ENCODE peak calls at places on chromosomes 2 and 18, in ten cellular contexts. J is fibroblast of lung; T is kidney; X is A549; M is CD8-positive, alpha-beta T cell; P is hepatocyte; R is breast epithelium; Y is neuronal stem cell; W is PC-3; U is transverse colon. I is an unnamed sample. For H3K9me3 and H3K4me1, the result is how much of the 10 kb centered on the place peaks cover.

GRCh38 chr18:33355263-33355662 is 85.3 kb downstream of the CCDC178 start:
- DNase-seq in U (no peak), R (no peak), P (no peak), J (no peak), X (no peak), W (no peak), T (no peak), M (no peak), Y (no peak), I (no peak)

GRCh38 chr18:55376387-55376786 is 211.6 kb downstream of the TCF4 start:
- DNase-seq in M (no peak), U (no peak), X (no peak), W (no peak), R (no peak), T (no peak), Y (no peak), J (no peak), P (no peak), I (no peak)

GRCh38 chr2:30681022-30681421 is 126.2 kb downstream of the CAPN13 start:
- DNase-seq in T (no peak), U (no peak), P (no peak), Y (no peak), W (no peak), J (no peak), R (no peak), M (no peak), X (no peak), I (no peak)

GRCh38 chr2:233354971-233355574 is 779 bp downstream of the DGKD start:
- DNase-seq in U (peak), X (no peak), P (peak), J (peak), R (peak), Y (no peak), W (peak), M (peak), T (peak), I (peak)

GRCh38 chr2:36071698-36072097 is 283.9 kb upstream of the CRIM1 start:
- DNase-seq in W (no peak), T (no peak), X (no peak), M (no peak), J (no peak), P (no peak), R (no peak), Y (no peak), U (no peak), I (no peak)

GRCh38 chr2:6224267-6224666 is 532.1 kb downstream of the SOX11 start:
- DNase-seq in R (no peak), P (no peak), X (no peak), U (no peak), Y (no peak), W (no peak), M (no peak), T (no peak), J (no peak), I (no peak)

GRCh38 chr2:168033966-168034365 is 213.4 kb downstream of the STK39 start:
- DNase-seq in T (no peak), U (no peak), R (no peak), Y (no peak), X (no peak), M (no peak), J (no peak), P (no peak), W (no peak), I (no peak)

GRCh38 chr2:20594048-20594750 is 56.7 kb downstream of the HS1BP3 start:
- DNase-seq in P (no peak), W (no peak), R (no peak), X (no peak), T (peak), Y (no peak), M (no peak), U (peak), J (no peak), I (no peak)

GRCh38 chr2:953975-954686 is 3.5 kb downstream of the SNTG2 start:
- DNase-seq in Y (no peak), X (peak), R (no peak), T (no peak), W (peak), P (no peak), U (no peak), J (peak), M (no peak), I (no peak)

GRCh38 chr2:226581661-226582060 is 218.0 kb downstream of the IRS1 start:
- DNase-seq in U (no peak), T (no peak), J (peak), P (no peak), M (no peak), W (no peak), Y (no peak), R (no peak), X (no peak), I (no peak)

GRCh38 chr2:33216508-33217182 is 259.8 kb upstream of the RASGRP3 start:
- DNase-seq in U (peak), M (no peak), R (no peak), P (no peak), J (peak), Y (no peak), T (peak), W (no peak), X (peak), I (no peak)

GRCh38 chr2:134191835-134192234 is 62.0 kb upstream of the MGAT5 start:
- DNase-seq in J (no peak), U (no peak), P (no peak), Y (no peak), W (no peak), R (no peak), X (no peak), T (peak), M (no peak), I (no peak)

DNA sequence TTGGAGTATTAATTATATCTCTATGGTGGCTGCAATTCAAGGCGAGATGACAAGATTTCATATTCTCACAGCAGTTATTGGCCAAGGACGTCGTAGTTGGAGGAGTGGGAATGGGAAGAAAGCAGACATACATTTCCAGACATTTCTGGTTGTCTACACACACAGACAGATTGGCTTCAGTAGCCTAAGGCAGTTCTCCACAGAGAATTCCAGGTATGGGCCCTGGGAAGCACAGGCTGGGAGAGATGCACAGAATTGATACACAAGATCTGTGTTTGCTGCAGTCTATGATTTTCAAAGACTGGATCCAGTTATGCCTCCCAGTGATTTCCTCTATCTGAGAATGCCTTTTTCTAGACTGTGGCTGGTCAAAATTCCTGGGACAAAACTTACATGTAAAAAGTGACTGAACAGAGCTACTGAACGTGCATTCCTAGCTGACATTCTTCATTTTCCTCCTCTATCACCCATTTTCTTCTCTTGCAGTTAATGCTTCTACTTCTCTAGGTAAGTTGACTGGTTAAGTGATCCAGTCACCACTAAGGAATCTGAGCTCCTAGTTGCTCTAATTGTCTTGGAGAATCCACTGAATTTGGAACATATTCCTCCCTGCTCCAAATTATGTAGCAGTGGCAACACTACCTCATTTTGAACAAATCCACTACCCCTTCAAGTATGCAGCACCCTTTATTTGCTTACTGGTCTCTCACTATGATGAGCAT is 386.7 kb upstream of the CDH7 start:
- DNase-seq in T (no peak), M (no peak), U (no peak), X (no peak), P (no peak), J (no peak), W (peak), Y (no peak), R (no peak), I (no peak)
- H3K9me3 ChIP-seq in T (under half), M (under half), U (under half), X (under half), P (under half), J (under half), W (under half), Y (under half), R (under half), I (under half)

DNA sequence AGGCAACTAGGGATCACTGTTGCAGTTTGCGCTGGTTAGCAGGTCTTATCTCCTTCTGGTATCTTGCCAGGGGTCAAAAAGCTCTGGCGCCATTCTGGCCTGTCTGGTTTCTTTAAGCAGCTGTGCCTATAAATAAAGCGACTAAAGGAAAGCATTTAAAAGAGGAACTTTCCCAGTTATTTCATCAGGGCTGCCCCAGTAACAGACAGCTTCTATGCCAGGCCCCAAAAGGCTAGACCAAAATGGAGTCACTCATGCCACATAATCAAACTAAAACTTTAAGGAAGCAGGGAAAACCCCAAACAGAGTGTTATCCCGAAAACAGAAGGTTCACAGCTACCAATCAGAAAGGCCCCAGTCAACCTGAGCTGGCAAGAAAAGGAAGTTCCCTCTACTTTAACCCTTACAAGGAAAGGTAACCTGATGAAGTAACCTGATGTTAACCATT is 41.2 kb upstream of the HNRNPA3 start:
- DNase-seq in J (peak), T (no peak), W (peak), R (no peak), X (no peak), Y (no peak), U (no peak), P (no peak), M (no peak), I (no peak)
- H3K4me3 ChIP-seq in J (no peak), T (no peak), W (no peak), R (no peak), X (no peak), Y (no peak), U (no peak), P (no peak), M (no peak), I (no peak)

GRCh38 chr2:100135415-100135814 is 7.0 kb downstream of the AFF3 start:
- DNase-seq in R (no peak), U (no peak), T (no peak), X (no peak), M (no peak), Y (no peak), W (no peak), P (no peak), J (no peak), I (no peak)
- H3K4me1 ChIP-seq in R (under half), U (under half), T (under half), X (under half), M (under half), Y (under half), W (under half), P (under half), J (under half), I (under half)

GRCh38 chr2:16169381-16169960 is 229.1 kb downstream of the MYCN start:
- DNase-seq in Y (no peak), U (no peak), R (no peak), X (no peak), P (no peak), M (no peak), T (no peak), J (no peak), W (no peak), I (no peak)
- H3K9me3 ChIP-seq in Y (under half), U (under half), R (under half), X (under half), P (under half), M (under half), T (under half), J (under half), W (under half), I (under half)

GRCh38 chr2:120576509-120577474 is 158.9 kb upstream of the GLI2 start:
- DNase-seq in T (peak), X (no peak), P (no peak), M (no peak), R (peak), U (peak), Y (no peak), W (peak), J (peak), I (no peak)
- H3K4me3 ChIP-seq in T (no peak), X (no peak), P (no peak), M (no peak), R (peak), U (peak), Y (no peak), W (peak), J (no peak), I (no peak)

GRCh38 chr2:54107455-54107764 is 8.0 kb upstream of the ACYP2 start:
- DNase-seq in M (no peak), Y (no peak), R (no peak), W (no peak), U (no peak), X (no peak), T (no peak), P (no peak), J (no peak), I (no peak)
- H3K4me1 ChIP-seq in M (under half), Y (under half), R (under half), W (under half), U (under half), X (under half), T (under half), P (under half), J (under half), I (under half)

DNA sequence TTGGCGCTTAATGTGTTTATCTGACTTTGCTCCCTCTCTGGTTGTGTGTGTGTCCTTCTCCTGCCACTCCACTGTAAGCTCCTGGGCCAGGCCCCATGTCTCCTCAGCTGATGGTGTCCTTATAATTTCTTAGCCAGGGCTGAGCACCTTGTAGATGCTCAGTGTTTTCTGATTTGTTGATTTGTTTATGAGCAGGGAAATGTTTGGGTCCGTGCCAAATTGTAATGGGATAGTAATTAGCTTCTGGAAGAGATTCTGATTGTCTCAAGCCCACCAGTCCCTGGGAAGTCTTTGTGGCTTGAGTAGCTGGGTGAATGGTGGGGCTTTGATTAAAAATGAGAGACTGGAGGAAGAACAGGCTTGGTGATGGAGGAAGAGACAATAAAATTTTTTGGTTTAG is 270.5 kb downstream of the MYCN start:
- DNase-seq in M (no peak), P (no peak), X (no peak), W (no peak), U (no peak), J (no peak), T (no peak), Y (no peak), R (no peak), I (no peak)
- H3K9me3 ChIP-seq in M (under half), P (under half), X (under half), W (under half), U (under half), J (under half), T (under half), Y (under half), R (under half), I (under half)

GRCh38 chr2:12274591-12274990 is 442.1 kb upstream of the TRIB2 start:
- DNase-seq in T (no peak), Y (no peak), X (no peak), M (no peak), R (no peak), U (no peak), P (no peak), J (no peak), W (no peak), I (no peak)

GRCh38 chr2:12278217-12278755 is 438.4 kb upstream of the TRIB2 start:
- DNase-seq in Y (no peak), R (no peak), W (no peak), X (no peak), P (no peak), U (no peak), T (no peak), M (no peak), J (peak), I (no peak)

GRCh38 chr2:12282780-12283695 is 433.7 kb upstream of the TRIB2 start:
- DNase-seq in R (no peak), P (no peak), M (no peak), X (no peak), T (no peak), W (no peak), U (no peak), Y (no peak), J (no peak), I (no peak)

GRCh38 chr2:12273111-12273510 is 443.6 kb upstream of the TRIB2 start:
- DNase-seq in W (no peak), J (no peak), T (no peak), M (no peak), X (no peak), U (no peak), P (no peak), Y (no peak), R (no peak), I (no peak)

GRCh38 chr2:12277305-12278034 is 439.3 kb upstream of the TRIB2 start:
- DNase-seq in X (no peak), W (no peak), R (no peak), M (no peak), J (peak), Y (no peak), U (no peak), T (no peak), P (peak), I (no peak)
- H3K4me3 ChIP-seq in X (no peak), W (no peak), R (no peak), M (no peak), J (no peak), Y (no peak), U (no peak), T (no peak), P (no peak), I (no peak)

I was measured in HAP-1.